ENCODE peak calls at places on chromosomes 7 and 10, in five cellular contexts. Z is choroid plexus epithelial cell, E is heart left ventricle, X is body of pancreas, T is cardiac muscle cell. U is an unnamed sample.

GRCh38 chr10:11874568-11875182 is 51.5 kb downstream of the PROSER2 start:
- DNase-seq in Z (peak; percentile 64), E (peak; percentile 57), T (peak; percentile 96), X (peak; percentile 48), U (no peak)

GRCh38 chr7:93622036-93622714 is 47.7 kb upstream of the CALCR start:
- DNase-seq in E (no peak), T (peak; percentile 49), X (no peak), Z (peak; percentile 56), U (peak; percentile 3)

GRCh38 chr7:159048656-159049055 is 96.0 kb downstream of the VIPR2 start:
- DNase-seq in E (no peak), X (no peak), T (no peak), Z (no peak), U (no peak)

GRCh38 chr7:13042605-13043236 is 355.3 kb downstream of the ARL4A start:
- DNase-seq in E (no peak), X (no peak), Z (peak; percentile 50), T (no peak), U (no peak)

GRCh38 chr7:80134105-80134535 is 511 bp upstream of the GNAI1 start:
- DNase-seq in T (no peak), Z (no peak), X (no peak), E (no peak), U (no peak)

GRCh38 chr10:77637474-77637985 is at the start of gene KCNMA1:
- DNase-seq in X (peak; percentile 27), Z (no peak), E (no peak), T (no peak), U (no peak)

GRCh38 chr7:4849390-4849789 is 12.4 kb downstream of the PAPOLB start:
- DNase-seq in X (no peak), T (peak; percentile 17), E (no peak), Z (peak; percentile 62), U (no peak)

GRCh38 chr10:29826221-29826620 is 191.4 kb upstream of the SVIL start:
- DNase-seq in Z (no peak), T (no peak), E (no peak), X (no peak), U (no peak)

GRCh38 chr10:36534471-36535002 is 590.9 kb upstream of the ANKRD30A start:
- DNase-seq in Z (peak; percentile 97), X (no peak), E (no peak), T (peak; percentile 61), U (peak; percentile 67)

GRCh38 chr7:85554294-85554877 is 367.5 kb upstream of the SEMA3D start:
- DNase-seq in X (peak; percentile 16), Z (peak; percentile 88), E (no peak), T (peak; percentile 85), U (peak; percentile 66)

GRCh38 chr10:119208553-119208940 is 1.2 kb downstream of the GRK5 start:
- DNase-seq in E (no peak), X (no peak), Z (peak; percentile 37), T (peak; percentile 40), U (no peak)

GRCh38 chr10:104076743-104077160 is 8.9 kb downstream of the COL17A1 start:
- DNase-seq in E (peak; percentile 72), Z (peak; percentile 76), X (no peak), T (peak; percentile 85), U (peak; percentile 68)

GRCh38 chr10:114550756-114551290 is 107.3 kb downstream of the ABLIM1 start:
- DNase-seq in E (no peak), X (no peak), T (peak; percentile 55), Z (peak; percentile 59), U (no peak)

GRCh38 chr10:119518176-119518575 is 24.3 kb downstream of the RGS10 start:
- DNase-seq in T (no peak), Z (no peak), E (no peak), X (no peak), U (no peak)

GRCh38 chr10:98446121-98446655 is 547 bp downstream of the HPS1 start:
- DNase-seq in T (peak; percentile 37), E (no peak), Z (peak; percentile 37), X (peak; percentile 51), U (no peak)

GRCh38 chr10:88764110-88764509 is 4.3 kb downstream of the LIPN start:
- DNase-seq in E (no peak), X (no peak), T (no peak), Z (no peak), U (no peak)

GRCh38 chr10:67921065-67921464 is 36.6 kb downstream of the SIRT1 start:
- DNase-seq in E (no peak), X (no peak), Z (no peak), T (no peak), U (no peak)

GRCh38 chr7:155803418-155804376 is 8.6 kb downstream of the SHH start:
- DNase-seq in E (no peak), Z (no peak), X (no peak), T (no peak), U (no peak)

GRCh38 chr10:3948843-3949242 is 163.8 kb upstream of the KLF6 start:
- DNase-seq in E (peak; percentile 38), T (peak; percentile 77), Z (peak; percentile 88), X (peak; percentile 27), U (peak; percentile 63)

GRCh38 chr7:4240813-4241612 is 441.1 kb upstream of the FOXK1 start:
- DNase-seq in E (no peak), T (no peak), Z (no peak), X (no peak), U (no peak)

GRCh38 chr7:101985646-101986199 is 168.3 kb downstream of the CUX1 start:
- DNase-seq in T (no peak), Z (no peak), X (no peak), E (no peak), U (no peak)

GRCh38 chr10:129730272-129730992 is 233.6 kb downstream of the EBF3 start:
- DNase-seq in T (no peak), X (no peak), E (no peak), Z (no peak), U (no peak)

GRCh38 chr7:2738766-2739549 is 51.0 kb downstream of the AMZ1 start:
- DNase-seq in T (no peak), Z (no peak), X (no peak), E (no peak), U (no peak)

GRCh38 chr10:50512214-50512595 is 111.6 kb downstream of the SGMS1 start:
- DNase-seq in E (no peak), X (no peak), Z (peak; percentile 67), T (peak; percentile 28), U (no peak)

GRCh38 chr7:77859343-77859742 is 60.8 kb downstream of the PHTF2 start:
- DNase-seq in X (no peak), Z (no peak), E (no peak), T (no peak), U (no peak)

GRCh38 chr10:28677889-28678686 is 767 bp downstream of the BAMBI start:
- DNase-seq in T (no peak), Z (peak; percentile 31), E (peak; percentile 33), X (peak; percentile 23), U (no peak)

GRCh38 chr7:90530263-90530662 is 60.8 kb downstream of the PTTG1IP2 start:
- DNase-seq in E (no peak), X (no peak), Z (peak; percentile 60), T (peak; percentile 30), U (no peak)

GRCh38 chr10:91694170-91694794 is 61.4 kb upstream of the PPP1R3C start:
- DNase-seq in T (peak; percentile 54), E (no peak), X (peak; percentile 41), Z (peak; percentile 68), U (no peak)

GRCh38 chr10:34721201-34721840 is 93.8 kb downstream of the PARD3 start:
- DNase-seq in Z (peak; percentile 85), T (peak; percentile 65), E (no peak), X (no peak), U (peak; percentile 76)

GRCh38 chr10:5776150-5776880 is 36.9 kb downstream of the GDI2 start:
- DNase-seq in Z (peak; percentile 24), X (no peak), T (peak; percentile 30), E (no peak), U (no peak)

GRCh38 chr7:147833549-147833948 is 757.0 kb upstream of the C7orf33 start:
- DNase-seq in T (no peak), E (no peak), X (no peak), Z (no peak), U (no peak)

GRCh38 chr7:40810274-40810673 is 675.5 kb downstream of the SUGCT start:
- DNase-seq in X (no peak), Z (no peak), T (no peak), E (no peak), U (no peak)

GRCh38 chr7:130822642-130823041 is 88.6 kb upstream of the KLF14 start:
- DNase-seq in T (no peak), Z (peak; percentile 19), X (no peak), E (no peak), U (no peak)

GRCh38 chr10:131590567-131590966 is 279.0 kb upstream of the TCERG1L start:
- DNase-seq in X (no peak), Z (no peak), E (no peak), T (no peak), U (no peak)
- H3K4me3 ChIP-seq in X (no peak overlapping the region), Z (no peak overlapping the region), E (no peak overlapping the region), T (no peak overlapping the region), U (no peak overlapping the region)

GRCh38 chr10:93599778-93600177 is 1.3 kb downstream of the RBP4 start:
- DNase-seq in T (no peak), E (no peak), X (no peak), Z (no peak), U (no peak)
- H3K4me3 ChIP-seq in T (no peak overlapping the region), E (no peak overlapping the region), X (no peak overlapping the region), Z (no peak overlapping the region), U (no peak overlapping the region)

GRCh38 chr7:41964354-41964753 is 261.5 kb upstream of the INHBA start:
- DNase-seq in X (no peak), E (no peak), T (no peak), Z (no peak), U (no peak)

GRCh38 chr7:41969713-41970112 is 266.8 kb upstream of the INHBA start:
- DNase-seq in E (no peak), T (no peak), Z (no peak), X (no peak), U (no peak)

GRCh38 chr7:41965951-41966505 is 263.1 kb upstream of the INHBA start:
- DNase-seq in E (no peak), X (no peak), T (no peak), Z (no peak), U (no peak)

GRCh38 chr7:41967156-41967555 is 264.3 kb upstream of the INHBA start:
- DNase-seq in X (no peak), T (peak; percentile 78), E (no peak), Z (peak; percentile 54), U (no peak)

GRCh38 chr7:41964849-41965745 is 262.2 kb upstream of the INHBA start:
- DNase-seq in E (no peak), Z (no peak), X (no peak), T (no peak), U (no peak)
- H3K4me3 ChIP-seq in E (no peak overlapping the region), Z (no peak overlapping the region), X (no peak overlapping the region), T (no peak overlapping the region), U (no peak overlapping the region)

GRCh38 chr10:102398172-102399020 is 2.9 kb downstream of the NFKB2 start:
- DNase-seq in E (no peak), X (no peak), T (no peak), Z (no peak), U (no peak)
- H3K4me3 ChIP-seq in E (peak overlapping the region; percentile 76), X (no peak overlapping the region), T (peak overlapping the region; percentile 64), Z (no peak overlapping the region), U (no peak overlapping the region)

DNA sequence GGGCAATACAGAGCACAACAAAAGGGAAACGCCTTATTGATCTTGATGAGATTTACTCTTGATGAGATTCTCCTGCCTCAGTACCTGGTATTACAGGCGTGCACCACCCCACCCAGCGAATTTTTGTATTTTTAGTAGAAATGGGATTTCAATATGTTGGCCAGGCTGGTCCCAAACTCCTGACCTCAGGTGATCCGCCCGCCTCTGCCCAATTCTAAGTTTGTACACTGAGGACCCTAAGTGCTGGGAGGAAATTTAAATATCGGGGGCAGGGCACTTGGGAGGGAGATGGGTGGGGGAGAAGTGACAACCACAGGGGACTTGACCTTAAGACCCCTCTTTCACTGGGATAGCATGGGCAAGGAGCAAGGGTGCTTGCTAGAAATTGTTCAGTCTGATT is 14.1 kb downstream of the HNRNPF start:
- DNase-seq in T (no peak), Z (no peak), X (no peak), E (no peak), U (no peak)
- H3K4me3 ChIP-seq in T (peak overlapping the region; percentile 47), Z (peak overlapping the region; percentile 74), X (no peak overlapping the region), E (no peak overlapping the region), U (peak overlapping the region; percentile 61)